ENCODE peak calls at places on chromosomes 2 and 18, in seven cellular contexts. N is H54, I is endothelial cell, D is Ammon's horn, R is AG10803, J is fibroblast of lung, B is GM12892. O is an unnamed sample.

GRCh38 chr2:16394072-16394985 is 271.3 kb downstream of the CYRIA start:
- DNase-seq in D (peak), I (no peak), N (no peak), B (no peak), R (no peak), J (no peak), O (no peak)

GRCh38 chr18:79755496-79756142 is 42.1 kb upstream of the KCNG2 start:
- DNase-seq in I (no peak), R (no peak), J (no peak), N (no peak), D (no peak), B (no peak), O (no peak)

GRCh38 chr2:17918789-17919188 is 40.3 kb downstream of the KCNS3 start:
- DNase-seq in J (no peak), D (peak), B (no peak), I (peak), R (no peak), N (no peak), O (no peak)

GRCh38 chr2:2590141-2590540 is 259.1 kb upstream of the MYT1L start:
- DNase-seq in D (no peak), R (no peak), N (no peak), I (no peak), B (no peak), J (no peak), O (no peak)

GRCh38 chr2:234952270-234953115 is 676 bp downstream of the SH3BP4 start:
- DNase-seq in R (no peak), J (no peak), I (peak), D (no peak), N (no peak), B (no peak), O (no peak)

GRCh38 chr2:234286118-234286598 is 210.7 kb downstream of the ARL4C start:
- DNase-seq in N (no peak), D (no peak), B (no peak), J (peak), R (no peak), I (no peak), O (no peak)

GRCh38 chr2:158740127-158740526 is 55.0 kb upstream of the DAPL1 start:
- DNase-seq in B (no peak), N (no peak), D (no peak), I (peak), R (no peak), J (peak), O (no peak)

GRCh38 chr2:181239400-181239799 is 217.8 kb upstream of the ITGA4 start:
- DNase-seq in B (no peak), R (no peak), J (peak), D (no peak), N (no peak), I (no peak), O (no peak)

GRCh38 chr2:234949762-234950434 is 1.9 kb upstream of the SH3BP4 start:
- DNase-seq in B (no peak), I (no peak), D (no peak), J (peak), R (peak), N (no peak), O (peak)

GRCh38 chr2:130972410-130972809 is 120.8 kb downstream of the FAM168B start:
- DNase-seq in R (no peak), N (no peak), I (no peak), B (no peak), J (no peak), D (no peak), O (no peak)

GRCh38 chr2:39494784-39495251 is 57.7 kb upstream of the MAP4K3 start:
- DNase-seq in B (no peak), R (peak), N (peak), J (peak), D (no peak), I (no peak), O (peak)

GRCh38 chr2:215548714-215549113 is 112.8 kb upstream of the FN1 start:
- DNase-seq in N (no peak), R (peak), B (no peak), D (no peak), J (peak), I (no peak), O (peak)

GRCh38 chr2:73095910-73096309 is 16.8 kb downstream of the RAB11FIP5 start:
- DNase-seq in J (no peak), B (no peak), D (no peak), N (no peak), R (no peak), I (no peak), O (no peak)

GRCh38 chr2:162926907-162927306 is 88.3 kb upstream of the KCNH7 start:
- DNase-seq in J (no peak), B (no peak), N (no peak), R (peak), I (no peak), D (no peak), O (no peak)

GRCh38 chr2:174554514-174555119 is 43.0 kb downstream of the WIPF1 start:
- DNase-seq in J (no peak), D (no peak), I (no peak), R (no peak), B (no peak), N (no peak), O (no peak)

GRCh38 chr2:233023761-233024410 is 8.6 kb upstream of the NEU2 start:
- DNase-seq in I (no peak), R (no peak), D (no peak), B (no peak), N (no peak), J (no peak), O (no peak)

GRCh38 chr2:72917138-72917874 is at the start of gene EMX1:
- DNase-seq in R (no peak), J (no peak), I (peak), B (peak), N (no peak), D (peak), O (peak)

GRCh38 chr2:160266078-160266551 is 66.0 kb upstream of the ITGB6 start:
- DNase-seq in N (no peak), D (no peak), J (no peak), I (no peak), B (no peak), R (no peak), O (no peak)

GRCh38 chr2:84458436-84459027 is 548 bp downstream of the SUCLG1 start:
- DNase-seq in N (no peak), I (no peak), D (peak), B (peak), R (peak), J (peak), O (no peak)

GRCh38 chr2:46548103-46548486 is 68.7 kb downstream of the TMEM247 start:
- DNase-seq in D (peak), B (no peak), J (no peak), N (no peak), R (no peak), I (no peak), O (no peak)

GRCh38 chr2:42652086-42652485 is 83.7 kb downstream of the MTA3 start:
- DNase-seq in R (no peak), I (no peak), N (no peak), B (no peak), J (no peak), D (no peak), O (no peak)

GRCh38 chr2:231452799-231453508 is 11.3 kb downstream of the NCL start:
- DNase-seq in J (peak), I (no peak), R (no peak), D (no peak), B (no peak), N (no peak), O (no peak)

GRCh38 chr2:30208453-30208852 is 22.9 kb upstream of the LBH start:
- DNase-seq in D (peak), N (peak), J (peak), R (peak), I (peak), B (no peak), O (no peak)

GRCh38 chr2:2887772-2888387 is 489.7 kb downstream of the EIPR1 start:
- DNase-seq in J (no peak), B (no peak), D (no peak), R (no peak), N (no peak), I (no peak), O (no peak)

GRCh38 chr2:218615868-218616315 is 8.2 kb downstream of the PLCD4 start:
- DNase-seq in J (no peak), B (no peak), D (no peak), R (no peak), I (no peak), N (no peak), O (no peak)

GRCh38 chr2:31688282-31688681 is 107.5 kb upstream of the SRD5A2 start:
- DNase-seq in D (no peak), N (no peak), B (no peak), R (no peak), I (no peak), J (peak), O (no peak)

O was measured in foreskin keratinocyte.